ENCODE peak calls at places on chromosome 14, in eight cellular contexts. K is activated CD4-positive, alpha-beta T cell treated with anti-CD3 and anti-CD28 coated beads, Interleukin-2, amount 50 U/mL, for 1 hour; B is stimulated activated CD4-positive, alpha-beta T cell treated with anti-CD3 and anti-CD28 coated beads, Interleukin-1b, Interleukin-23, amount 100 ng/mL, for 24 hours; T is spleen; F is posterior cingulate gyrus; L is CD8-positive, alpha-beta memory T cell; C is WTC11; S is left colon. Q is an unnamed sample.

GRCh38 chr14:55731247-55731872 is 151.4 kb downstream of the KTN1 start:
- DNase-seq in S (no peak), F (no peak), K (no peak), L (no peak), B (no peak), C (no peak), T (no peak), Q (no peak)

GRCh38 chr14:102930753-102931579 is 8.5 kb downstream of the AMN start:
- DNase-seq in S (peak), C (peak), L (no peak), B (no peak), F (no peak), T (peak), K (no peak), Q (no peak)

GRCh38 chr14:77339407-77339806 is 18.6 kb downstream of the GSTZ1 start:
- DNase-seq in L (no peak), F (no peak), B (no peak), S (no peak), C (no peak), K (no peak), T (no peak), Q (no peak)

GRCh38 chr14:29227631-29228030 is 461.0 kb downstream of the FOXG1 start:
- DNase-seq in B (no peak), S (no peak), C (no peak), F (no peak), L (no peak), K (no peak), T (no peak), Q (no peak)

GRCh38 chr14:63273717-63274673 is 44.7 kb downstream of the GPHB5 start:
- DNase-seq in B (no peak), F (no peak), C (no peak), S (no peak), K (no peak), L (no peak), T (no peak), Q (no peak)

GRCh38 chr14:76773956-76774355 is 12.7 kb downstream of the VASH1 start:
- DNase-seq in T (peak), S (no peak), K (no peak), F (no peak), B (no peak), L (no peak), C (no peak), Q (no peak)

GRCh38 chr14:22071001-22071400 is 397.4 kb upstream of the OR4E1 start:
- DNase-seq in C (no peak), B (no peak), T (peak), F (no peak), K (peak), S (peak), L (peak), Q (no peak)

GRCh38 chr14:52949711-52950409 is 990 bp downstream of the FERMT2 start:
- DNase-seq in C (no peak), S (no peak), F (peak), K (no peak), T (no peak), L (peak), B (no peak), Q (no peak)

GRCh38 chr14:90785474-90785873 is 30.8 kb downstream of the TTC7B start:
- DNase-seq in S (peak), F (no peak), L (no peak), T (no peak), K (no peak), B (no peak), C (peak), Q (no peak)

GRCh38 chr14:55454264-55455151 is 14.1 kb upstream of the TBPL2 start:
- DNase-seq in B (no peak), T (no peak), L (no peak), K (no peak), C (no peak), F (no peak), S (peak), Q (peak)

GRCh38 chr14:77076118-77076631 is 21.9 kb upstream of the CIPC start:
- DNase-seq in K (no peak), L (no peak), S (peak), C (no peak), B (no peak), F (no peak), T (no peak), Q (no peak)

GRCh38 chr14:49945448-49946319 is 52.8 kb downstream of the ARF6 start:
- DNase-seq in L (peak), B (no peak), F (no peak), C (no peak), S (no peak), K (no peak), T (no peak), Q (no peak)

GRCh38 chr14:67538501-67538900 is 5.4 kb downstream of the PLEKHH1 start:
- DNase-seq in F (no peak), K (no peak), L (no peak), C (no peak), S (no peak), T (no peak), B (no peak), Q (no peak)

GRCh38 chr14:46571970-46572369 is 79.6 kb downstream of the RPL10L start:
- DNase-seq in C (no peak), K (no peak), B (no peak), T (no peak), L (no peak), F (no peak), S (no peak), Q (no peak)

GRCh38 chr14:38158468-38158867 is 49.2 kb upstream of the SSTR1 start:
- DNase-seq in T (no peak), L (no peak), K (no peak), F (no peak), C (no peak), S (no peak), B (no peak), Q (no peak)

GRCh38 chr14:53953828-53954550 is 2.6 kb downstream of the BMP4 start:
- DNase-seq in L (no peak), S (peak), F (peak), C (peak), T (peak), B (no peak), K (no peak), Q (no peak)

GRCh38 chr14:67418368-67419174 is 6.6 kb upstream of the PLEK2 start:
- DNase-seq in T (no peak), S (peak), B (no peak), C (no peak), F (no peak), K (no peak), L (no peak), Q (no peak)

GRCh38 chr14:85599939-85600338 is 70.0 kb downstream of the FLRT2 start:
- DNase-seq in C (no peak), F (no peak), T (no peak), L (no peak), B (no peak), K (no peak), S (no peak), Q (no peak)

GRCh38 chr14:51603495-51603894 is 48.2 kb upstream of the FRMD6 start:
- DNase-seq in T (no peak), K (no peak), C (no peak), L (no peak), F (no peak), B (no peak), S (no peak), Q (no peak)

GRCh38 chr14:75249251-75249957 is 29.2 kb upstream of the FOS start:
- DNase-seq in C (no peak), S (peak), K (peak), B (peak), L (peak), T (peak), F (no peak), Q (no peak)

Q was measured in keratinocyte.